ENCODE peak calls at places on chromosomes 3 and 15, in ten cellular contexts. Q is fibroblast of mammary gland, N is body of pancreas, M is left ventricle myocardium inferior, S is Caco-2, E is fibroblast of lung, H is PC-3, W is A549, P is ovary, U is IMR-90. I is an unnamed sample.

GRCh38 chr3:50241163-50241562 is 5.2 kb downstream of the GNAI2 start:
- DNase-seq in Q (no peak), N (no peak), M (no peak), S (no peak), E (no peak), H (no peak), W (no peak), P (no peak), U (no peak), I (no peak)

GRCh38 chr3:138046955-138047354 is 37.0 kb downstream of the CLDN18 start:
- DNase-seq in Q (peak; percentile 25), N (no peak), M (no peak), S (no peak), E (no peak), H (peak; percentile 6), W (no peak), P (no peak), U (no peak), I (no peak)

GRCh38 chr3:9955067-9955502 is 2.9 kb upstream of the PRRT3 start:
- DNase-seq in Q (no peak), N (peak; percentile 56), M (no peak), S (no peak), E (peak; percentile 40), H (no peak), W (no peak), P (no peak), U (peak; percentile 40), I (peak; percentile 58)

GRCh38 chr3:153284282-153284938 is 122.4 kb downstream of the RAP2B start:
- DNase-seq in Q (peak; percentile 92), N (peak; percentile 25), M (no peak), S (no peak), E (peak; percentile 94), H (peak; percentile 78), W (peak; percentile 86), P (peak; percentile 46), U (peak; percentile 96), I (peak; percentile 91)

GRCh38 chr3:136893848-136894443 is 31.9 kb downstream of the NCK1 start:
- DNase-seq in Q (peak; percentile 61), N (no peak), M (no peak), S (no peak), E (peak; percentile 39), H (peak; percentile 75), W (peak; percentile 18), P (no peak), U (peak; percentile 92), I (peak; percentile 86)

GRCh38 chr3:37673391-37673790 is 188.3 kb upstream of the CTDSPL start:
- DNase-seq in Q (no peak), N (peak; percentile 64), M (no peak), S (no peak), E (no peak), H (no peak), W (no peak), P (no peak), U (no peak), I (no peak)

GRCh38 chr3:107977571-107977970 is 113.3 kb downstream of the CD47 start:
- DNase-seq in Q (no peak), N (no peak), M (no peak), S (no peak), E (no peak), H (no peak), W (no peak), P (no peak), U (no peak), I (no peak)

GRCh38 chr15:66654718-66655375 is 47.2 kb upstream of the SMAD6 start:
- DNase-seq in Q (no peak), N (no peak), M (peak; percentile 45), S (no peak), E (no peak), H (no peak), W (no peak), P (peak; percentile 36), U (no peak), I (no peak)

GRCh38 chr3:55826731-55827496 is 339.8 kb upstream of the WNT5A start:
- DNase-seq in Q (peak; percentile 2), N (no peak), M (no peak), S (no peak), E (peak; percentile 32), H (no peak), W (no peak), P (no peak), U (peak; percentile 33), I (peak; percentile 7)

GRCh38 chr3:131072099-131072559 is 45.5 kb downstream of the NEK11 start:
- DNase-seq in Q (peak; percentile 76), N (no peak), M (no peak), S (no peak), E (no peak), H (no peak), W (no peak), P (no peak), U (peak; percentile 13), I (peak; percentile 36)

GRCh38 chr3:124867511-124867910 is 19.7 kb downstream of the ITGB5 start:
- DNase-seq in Q (no peak), N (no peak), M (no peak), S (no peak), E (no peak), H (no peak), W (no peak), P (no peak), U (no peak), I (no peak)

GRCh38 chr15:80619677-80620076 is 75.4 kb upstream of the ABHD17C start:
- DNase-seq in Q (peak; percentile 33), N (no peak), M (no peak), S (peak; percentile 13), E (peak; percentile 38), H (peak; percentile 13), W (no peak), P (no peak), U (peak; percentile 43), I (peak; percentile 48)
- TF ChIP-seq CTCF in Q (peak; percentile 18), N (no peak), M (peak; percentile 53), S (peak; percentile 23), E (peak; percentile 34), H (peak; percentile 29), W (no peak), P (no peak), U (peak; percentile 33), I (peak; percentile 34)

DNA sequence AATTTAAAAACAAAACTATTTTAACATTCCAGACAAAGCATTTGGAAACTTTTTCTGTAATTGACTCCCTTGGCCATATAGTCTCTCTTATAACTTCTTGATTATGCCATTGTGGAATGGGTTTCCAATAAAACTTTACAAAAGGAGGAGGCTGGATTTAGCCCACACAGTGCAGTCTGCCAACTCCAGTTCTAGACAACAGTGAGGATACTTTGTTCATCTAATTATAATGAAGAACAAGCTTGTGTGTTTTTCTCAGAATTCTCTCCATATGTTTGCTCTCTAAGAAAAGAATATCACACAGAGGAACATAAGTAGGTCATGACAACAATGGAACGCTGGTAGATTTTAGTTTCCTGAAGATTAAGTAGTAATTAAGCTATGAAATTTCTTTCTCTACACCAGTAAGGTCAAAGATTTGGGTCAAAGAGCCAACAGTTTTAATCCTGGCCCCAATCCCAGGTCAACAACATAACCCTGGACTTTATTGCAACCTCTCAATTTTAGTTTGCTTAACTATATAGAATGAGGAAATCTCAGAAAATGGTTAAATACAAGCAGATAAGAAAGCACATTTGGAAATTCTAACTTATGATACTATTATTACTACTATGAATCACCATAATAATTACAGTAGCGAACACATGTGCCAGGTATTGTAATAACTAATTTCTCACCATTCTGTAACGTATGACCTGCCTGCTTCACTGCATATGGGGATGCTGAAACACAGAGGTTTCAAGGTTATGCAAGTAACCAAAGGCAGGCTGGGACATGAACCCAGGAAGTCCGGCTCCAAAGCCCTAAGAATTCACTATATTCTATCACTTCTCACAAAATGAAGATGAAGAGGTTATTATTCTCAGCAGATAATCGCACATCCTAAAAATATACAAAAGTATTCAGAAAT is 65.7 kb downstream of the TJP1 start:
- DNase-seq in Q (no peak), N (no peak), M (no peak), S (no peak), E (no peak), H (no peak), W (no peak), P (no peak), U (no peak), I (no peak)
- H3K4me3 ChIP-seq in Q (no peak overlapping the region), N (no peak overlapping the region), M (no peak overlapping the region), S (no peak overlapping the region), E (no peak overlapping the region), H (no peak overlapping the region), W (no peak overlapping the region), P (no peak overlapping the region), U (no peak overlapping the region), I (no peak overlapping the region)

GRCh38 chr3:69896095-69896494 is 103.4 kb upstream of the SAMMSON start:
- DNase-seq in Q (no peak), N (no peak), M (no peak), S (no peak), E (no peak), H (no peak), W (no peak), P (no peak), U (no peak), I (no peak)

GRCh38 chr3:69901802-69902201 is 97.7 kb upstream of the SAMMSON start:
- DNase-seq in Q (no peak), N (no peak), M (no peak), S (no peak), E (no peak), H (no peak), W (no peak), P (no peak), U (no peak), I (no peak)

GRCh38 chr3:69902386-69902785 is 97.1 kb upstream of the SAMMSON start:
- DNase-seq in Q (no peak), N (no peak), M (no peak), S (no peak), E (no peak), H (no peak), W (no peak), P (no peak), U (no peak), I (no peak)

DNA sequence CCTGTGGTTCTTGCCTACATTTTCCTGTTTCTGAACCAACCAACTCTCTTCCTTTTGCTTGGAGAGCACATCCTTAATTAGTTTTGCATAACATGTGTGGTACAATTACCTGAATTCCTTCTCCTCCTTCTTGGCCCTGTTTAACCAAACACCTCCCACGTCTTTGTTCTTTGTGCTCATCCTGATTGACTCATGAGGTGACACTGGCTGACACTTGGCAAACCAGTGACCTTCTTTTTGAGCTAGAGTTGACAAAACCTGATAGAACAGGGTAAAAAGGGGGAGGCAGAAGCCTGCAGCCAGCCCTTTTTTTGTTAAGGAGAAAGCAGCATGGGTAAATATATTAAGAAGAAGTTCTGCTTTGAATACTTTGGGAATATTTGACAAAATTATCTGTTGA is 99.2 kb upstream of the SAMMSON start:
- DNase-seq in Q (no peak), N (no peak), M (no peak), S (no peak), E (no peak), H (no peak), W (no peak), P (no peak), U (no peak), I (no peak)
- TF ChIP-seq CTCF in Q (no peak), N (no peak), M (no peak), S (no peak), E (no peak), H (no peak), W (no peak), P (no peak), U (no peak), I (no peak)

DNA sequence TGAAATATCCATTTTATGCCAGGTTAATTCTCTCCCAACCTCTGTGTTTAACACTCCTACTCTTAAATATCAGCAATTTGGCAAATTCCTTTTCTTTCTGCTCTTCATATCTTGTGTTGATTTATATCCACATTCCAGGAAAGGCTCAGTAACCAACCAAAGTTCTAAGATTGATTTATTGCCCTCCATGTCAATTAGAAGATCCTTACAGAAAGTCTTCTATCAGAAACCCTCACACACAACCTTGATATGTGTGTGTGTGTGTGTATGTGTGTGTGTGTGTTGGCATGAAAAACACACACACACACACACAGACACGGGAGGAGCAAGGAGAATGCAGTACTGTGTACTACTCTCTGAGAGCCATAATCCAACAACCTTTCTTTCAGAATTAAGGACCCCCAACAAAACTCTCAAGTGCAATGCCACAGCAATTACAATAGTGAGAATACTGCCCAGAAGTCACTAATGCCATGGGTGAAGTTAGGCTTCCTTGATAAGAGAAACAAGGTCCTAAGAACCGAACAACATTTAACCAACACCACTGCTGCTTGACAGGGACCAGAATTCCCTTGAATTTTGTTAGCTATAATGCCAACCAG is 1.1 kb downstream of the LSAMP start:
- DNase-seq in Q (no peak), N (no peak), M (no peak), S (no peak), E (peak; percentile 32), H (no peak), W (no peak), P (no peak), U (peak; percentile 5), I (no peak)
- H3K4me3 ChIP-seq in Q (no peak overlapping the region), N (no peak overlapping the region), M (peak overlapping the region; percentile 56), S (no peak overlapping the region), E (peak overlapping the region; percentile 51), H (no peak overlapping the region), W (no peak overlapping the region), P (no peak overlapping the region), U (peak overlapping the region; percentile 67), I (peak overlapping the region; percentile 50)